ENCODE peak calls at places on chromosome 5, in five cellular contexts. One of them, this sample, is unnamed.

GRCh38 chr5:71601222-71602026 is 14.3 kb downstream of the MCCC2 start:
- DNase-seq in AG04450: peak
- DNase-seq in ureter: peak
- DNase-seq in natural killer cell: peak
- DNase-seq in head of caudate nucleus: no peak
- DNase-seq in this sample: peak

GRCh38 chr5:113255105-113255504 is 179.7 kb downstream of the TSSK1B start:
- DNase-seq in natural killer cell: no peak
- DNase-seq in AG04450: no peak
- DNase-seq in ureter: no peak
- DNase-seq in head of caudate nucleus: no peak
- DNase-seq in this sample: no peak

GRCh38 chr5:136129445-136129844 is 3.2 kb upstream of the SMAD5 start:
- DNase-seq in head of caudate nucleus: no peak
- DNase-seq in ureter: no peak
- DNase-seq in natural killer cell: no peak
- DNase-seq in AG04450: no peak
- DNase-seq in this sample: no peak

GRCh38 chr5:90169078-90169477 is 240.5 kb downstream of the CETN3 start:
- DNase-seq in AG04450: no peak
- DNase-seq in head of caudate nucleus: no peak
- DNase-seq in natural killer cell: no peak
- DNase-seq in ureter: no peak
- DNase-seq in this sample: no peak

GRCh38 chr5:43601454-43602260 is 1.3 kb upstream of the NNT start:
- DNase-seq in ureter: no peak
- DNase-seq in natural killer cell: no peak
- DNase-seq in AG04450: no peak
- DNase-seq in head of caudate nucleus: no peak
- DNase-seq in this sample: no peak

GRCh38 chr5:151126199-151126645 is 31.4 kb downstream of the ANXA6 start:
- DNase-seq in AG04450: no peak
- DNase-seq in natural killer cell: peak
- DNase-seq in head of caudate nucleus: peak
- DNase-seq in ureter: peak
- DNase-seq in this sample: no peak

GRCh38 chr5:145510324-145510723 is 324.8 kb downstream of the PRELID2 start:
- DNase-seq in ureter: no peak
- DNase-seq in AG04450: peak
- DNase-seq in natural killer cell: no peak
- DNase-seq in head of caudate nucleus: no peak
- DNase-seq in this sample: no peak

GRCh38 chr5:80360914-80361444 is 41.2 kb downstream of the SPZ1 start:
- DNase-seq in AG04450: no peak
- DNase-seq in natural killer cell: no peak
- DNase-seq in ureter: no peak
- DNase-seq in head of caudate nucleus: no peak
- DNase-seq in this sample: no peak

GRCh38 chr5:21685536-21685935 is 1167.6 kb downstream of the CDH12 start:
- DNase-seq in natural killer cell: no peak
- DNase-seq in ureter: no peak
- DNase-seq in AG04450: no peak
- DNase-seq in head of caudate nucleus: no peak
- DNase-seq in this sample: no peak

GRCh38 chr5:133569347-133569746 is 43.0 kb downstream of the FSTL4 start:
- DNase-seq in ureter: no peak
- DNase-seq in AG04450: no peak
- DNase-seq in head of caudate nucleus: no peak
- DNase-seq in natural killer cell: no peak
- DNase-seq in this sample: no peak

GRCh38 chr5:53249529-53249928 is 140.0 kb upstream of the MOCS2 start:
- DNase-seq in natural killer cell: no peak
- DNase-seq in ureter: no peak
- DNase-seq in AG04450: peak
- DNase-seq in head of caudate nucleus: no peak
- DNase-seq in this sample: peak

GRCh38 chr5:151068571-151069197 is 12.2 kb downstream of the TNIP1 start:
- DNase-seq in natural killer cell: no peak
- DNase-seq in head of caudate nucleus: no peak
- DNase-seq in ureter: no peak
- DNase-seq in AG04450: no peak
- DNase-seq in this sample: no peak

This sample was measured in BJ.